ENCODE peak calls at places on chromosomes 11 and 22, in eight cellular contexts. One of them, this sample, is unnamed.

GRCh38 chr22:46678785-46679700 is 58.9 kb downstream of the GRAMD4 start:
- DNase-seq in effector CD8-positive, alpha-beta T cell: no peak
- DNase-seq in HTR-8/SVneo: no peak
- DNase-seq in activated T-cell treated with anti-CD3 and anti-CD28 coated beads, Interleukin-2, amount 50 U/mL, for 48 hours: no peak
- DNase-seq in Caco-2: no peak
- DNase-seq in memory B cell: no peak
- DNase-seq in stimulated activated effector memory CD8-positive, alpha-beta T cell treated with anti-CD3 and anti-CD28 coated beads, Interleukin-12 subunit alpha, Interleukin-12 subunit beta, amount 100 ng/mL, for 72 hours: no peak
- DNase-seq in AG04449: no peak
- DNase-seq in this sample: no peak

GRCh38 chr22:41976070-41976901 is 7.0 kb downstream of the SEPTIN3 start:
- DNase-seq in stimulated activated effector memory CD8-positive, alpha-beta T cell treated with anti-CD3 and anti-CD28 coated beads, Interleukin-12 subunit alpha, Interleukin-12 subunit beta, amount 100 ng/mL, for 72 hours: peak
- DNase-seq in effector CD8-positive, alpha-beta T cell: no peak
- DNase-seq in Caco-2: no peak
- DNase-seq in AG04449: no peak
- DNase-seq in memory B cell: peak
- DNase-seq in activated T-cell treated with anti-CD3 and anti-CD28 coated beads, Interleukin-2, amount 50 U/mL, for 48 hours: peak
- DNase-seq in HTR-8/SVneo: peak
- DNase-seq in this sample: peak

GRCh38 chr22:49929553-49929979 is 11.1 kb downstream of the CRELD2 start:
- DNase-seq in AG04449: no peak
- DNase-seq in memory B cell: peak
- DNase-seq in effector CD8-positive, alpha-beta T cell: peak
- DNase-seq in Caco-2: no peak
- DNase-seq in stimulated activated effector memory CD8-positive, alpha-beta T cell treated with anti-CD3 and anti-CD28 coated beads, Interleukin-12 subunit alpha, Interleukin-12 subunit beta, amount 100 ng/mL, for 72 hours: peak
- DNase-seq in activated T-cell treated with anti-CD3 and anti-CD28 coated beads, Interleukin-2, amount 50 U/mL, for 48 hours: peak
- DNase-seq in HTR-8/SVneo: peak
- DNase-seq in this sample: peak

GRCh38 chr11:11263238-11264030 is 89.6 kb downstream of the CSNK2A3 start:
- DNase-seq in AG04449: no peak
- DNase-seq in memory B cell: no peak
- DNase-seq in activated T-cell treated with anti-CD3 and anti-CD28 coated beads, Interleukin-2, amount 50 U/mL, for 48 hours: no peak
- DNase-seq in stimulated activated effector memory CD8-positive, alpha-beta T cell treated with anti-CD3 and anti-CD28 coated beads, Interleukin-12 subunit alpha, Interleukin-12 subunit beta, amount 100 ng/mL, for 72 hours: no peak
- DNase-seq in Caco-2: no peak
- DNase-seq in effector CD8-positive, alpha-beta T cell: no peak
- DNase-seq in HTR-8/SVneo: no peak
- DNase-seq in this sample: no peak

GRCh38 chr11:76025068-76025467 is 181.2 kb downstream of the WNT11 start:
- DNase-seq in activated T-cell treated with anti-CD3 and anti-CD28 coated beads, Interleukin-2, amount 50 U/mL, for 48 hours: no peak
- DNase-seq in AG04449: peak
- DNase-seq in effector CD8-positive, alpha-beta T cell: no peak
- DNase-seq in Caco-2: no peak
- DNase-seq in memory B cell: no peak
- DNase-seq in HTR-8/SVneo: peak
- DNase-seq in stimulated activated effector memory CD8-positive, alpha-beta T cell treated with anti-CD3 and anti-CD28 coated beads, Interleukin-12 subunit alpha, Interleukin-12 subunit beta, amount 100 ng/mL, for 72 hours: no peak
- DNase-seq in this sample: no peak

GRCh38 chr11:8985462-8985861 is 18.3 kb downstream of the NRIP3 start:
- DNase-seq in AG04449: no peak
- DNase-seq in stimulated activated effector memory CD8-positive, alpha-beta T cell treated with anti-CD3 and anti-CD28 coated beads, Interleukin-12 subunit alpha, Interleukin-12 subunit beta, amount 100 ng/mL, for 72 hours: no peak
- DNase-seq in memory B cell: no peak
- DNase-seq in HTR-8/SVneo: no peak
- DNase-seq in activated T-cell treated with anti-CD3 and anti-CD28 coated beads, Interleukin-2, amount 50 U/mL, for 48 hours: no peak
- DNase-seq in effector CD8-positive, alpha-beta T cell: no peak
- DNase-seq in Caco-2: no peak
- DNase-seq in this sample: no peak

GRCh38 chr11:110565690-110566336 is 136.1 kb downstream of the FDX1 start:
- DNase-seq in stimulated activated effector memory CD8-positive, alpha-beta T cell treated with anti-CD3 and anti-CD28 coated beads, Interleukin-12 subunit alpha, Interleukin-12 subunit beta, amount 100 ng/mL, for 72 hours: no peak
- DNase-seq in effector CD8-positive, alpha-beta T cell: no peak
- DNase-seq in memory B cell: no peak
- DNase-seq in Caco-2: no peak
- DNase-seq in AG04449: no peak
- DNase-seq in activated T-cell treated with anti-CD3 and anti-CD28 coated beads, Interleukin-2, amount 50 U/mL, for 48 hours: no peak
- DNase-seq in HTR-8/SVneo: no peak
- DNase-seq in this sample: no peak

GRCh38 chr11:72950685-72951084 is 136.5 kb downstream of the ATG16L2 start:
- DNase-seq in effector CD8-positive, alpha-beta T cell: no peak
- DNase-seq in Caco-2: no peak
- DNase-seq in AG04449: no peak
- DNase-seq in activated T-cell treated with anti-CD3 and anti-CD28 coated beads, Interleukin-2, amount 50 U/mL, for 48 hours: no peak
- DNase-seq in HTR-8/SVneo: no peak
- DNase-seq in memory B cell: no peak
- DNase-seq in stimulated activated effector memory CD8-positive, alpha-beta T cell treated with anti-CD3 and anti-CD28 coated beads, Interleukin-12 subunit alpha, Interleukin-12 subunit beta, amount 100 ng/mL, for 72 hours: no peak
- DNase-seq in this sample: no peak

GRCh38 chr11:34194576-34195335 is 89.3 kb downstream of the NAT10 start:
- DNase-seq in HTR-8/SVneo: no peak
- DNase-seq in stimulated activated effector memory CD8-positive, alpha-beta T cell treated with anti-CD3 and anti-CD28 coated beads, Interleukin-12 subunit alpha, Interleukin-12 subunit beta, amount 100 ng/mL, for 72 hours: no peak
- DNase-seq in activated T-cell treated with anti-CD3 and anti-CD28 coated beads, Interleukin-2, amount 50 U/mL, for 48 hours: no peak
- DNase-seq in AG04449: no peak
- DNase-seq in memory B cell: no peak
- DNase-seq in effector CD8-positive, alpha-beta T cell: no peak
- DNase-seq in Caco-2: no peak
- DNase-seq in this sample: no peak